ENCODE peak calls at places on chromosomes 12 and 14, in six cellular contexts. G, Y, K, M, I and D are unnamed samples. For H3K36me3 and H3K79me2, the result is how much of the 10 kb centered on the place peaks cover.

GRCh38 chr12:66819587-66819986 is 140.7 kb upstream of the GRIP1 start:
- DNase-seq in G (no peak), Y (no peak), K (no peak), M (no peak), I (no peak), D (no peak)

GRCh38 chr14:43729149-43729548 is 777.9 kb downstream of the FSCB start:
- DNase-seq in G (no peak), Y (peak), K (no peak), M (no peak), I (no peak), D (no peak)

GRCh38 chr14:64671591-64671990 is 32.6 kb upstream of the PLEKHG3 start:
- DNase-seq in G (peak), Y (peak), K (no peak), M (peak), I (peak), D (peak)

GRCh38 chr12:31629756-31630732 is 29.4 kb upstream of the ETFBKMT start:
- DNase-seq in G (no peak), Y (no peak), K (no peak), M (no peak), I (no peak), D (peak)

GRCh38 chr12:647713-648085 is 15.5 kb downstream of the NINJ2 start:
- DNase-seq in G (no peak), Y (no peak), K (no peak), M (no peak), I (no peak), D (no peak)

GRCh38 chr12:44019118-44019517 is 183.2 kb downstream of the TMEM117 start:
- DNase-seq in G (no peak), Y (no peak), K (no peak), M (no peak), I (no peak), D (peak)

GRCh38 chr12:55972906-55973597 is 826 bp upstream of the RAB5B start:
- DNase-seq in G (no peak), Y (no peak), K (no peak), M (no peak), I (no peak), D (no peak)

GRCh38 chr12:93679308-93679933 is 2.2 kb downstream of the CRADD start:
- DNase-seq in G (no peak), Y (no peak), K (no peak), M (no peak), I (no peak), D (no peak)

GRCh38 chr14:24662753-24663152 is 28.8 kb upstream of the GZMB start:
- DNase-seq in G (no peak), Y (no peak), K (no peak), M (no peak), I (no peak), D (peak)

GRCh38 chr12:130456375-130457199 is 118.9 kb downstream of the PIWIL1 start:
- DNase-seq in G (no peak), Y (no peak), K (no peak), M (no peak), I (no peak), D (no peak)

GRCh38 chr14:68307769-68308168 is 485.1 kb downstream of the ZFP36L1 start:
- DNase-seq in G (no peak), Y (no peak), K (no peak), M (no peak), I (no peak), D (no peak)

GRCh38 chr12:106767206-106767605 is 7.3 kb upstream of the RIC8B start:
- DNase-seq in G (no peak), Y (no peak), K (no peak), M (no peak), I (no peak), D (no peak)

GRCh38 chr12:11555743-11556625 is 93.5 kb upstream of the ETV6 start:
- DNase-seq in G (no peak), Y (no peak), K (no peak), M (no peak), I (no peak), D (no peak)

GRCh38 chr12:114665411-114666181 is 18.4 kb downstream of the TBX3 start:
- DNase-seq in G (no peak), Y (no peak), K (no peak), M (no peak), I (no peak), D (peak)

GRCh38 chr12:66879392-66879791 is 200.5 kb upstream of the GRIP1 start:
- DNase-seq in G (no peak), Y (no peak), K (no peak), M (no peak), I (no peak), D (no peak)

GRCh38 chr14:96125536-96125935 is 79.1 kb upstream of the BDKRB2 start:
- DNase-seq in G (no peak), Y (no peak), K (no peak), M (no peak), I (no peak), D (no peak)

GRCh38 chr12:29614926-29615325 is 117.4 kb upstream of the OVCH1 start:
- DNase-seq in G (no peak), Y (no peak), K (no peak), M (no peak), I (no peak), D (no peak)

GRCh38 chr12:73678335-73678734 is 859.3 kb upstream of the ATXN7L3B start:
- DNase-seq in G (no peak), Y (no peak), K (no peak), M (no peak), I (no peak), D (no peak)

GRCh38 chr14:102262894-102263462 is 42.0 kb downstream of the MOK start:
- DNase-seq in G (peak), Y (peak), K (no peak), M (peak), I (no peak), D (peak)

GRCh38 chr14:68250950-68251765 is 431.6 kb downstream of the RAD51B start:
- DNase-seq in G (no peak), Y (no peak), K (no peak), M (no peak), I (no peak), D (peak)

GRCh38 chr12:65565601-65566560 is 258.4 kb upstream of the HMGA2 start:
- DNase-seq in G (no peak), Y (no peak), K (no peak), M (no peak), I (peak), D (peak)

GRCh38 chr14:81464253-81465001 is 64.3 kb upstream of the STON2 start:
- DNase-seq in G (peak), Y (peak), K (peak), M (peak), I (peak), D (peak)

GRCh38 chr12:92007787-92008186 is 137.9 kb downstream of the BTG1 start:
- DNase-seq in G (no peak), Y (no peak), K (no peak), M (no peak), I (no peak), D (peak)

GRCh38 chr12:6778571-6779550 is 6.5 kb downstream of the LAG3 start:
- DNase-seq in G (peak), Y (peak), K (peak), M (peak), I (peak), D (peak)

GRCh38 chr14:49989980-49990379 is 97.1 kb downstream of the ARF6 start:
- DNase-seq in G (no peak), Y (no peak), K (no peak), M (no peak), I (no peak), D (no peak)

GRCh38 chr14:103169954-103170353 is 46.7 kb downstream of the TNFAIP2 start:
- DNase-seq in G (no peak), Y (no peak), K (no peak), M (no peak), I (no peak), D (no peak)

GRCh38 chr12:101209319-101210302 is at the start of gene SLC5A8:
- DNase-seq in G (no peak), Y (no peak), K (no peak), M (no peak), I (no peak), D (peak)

GRCh38 chr12:131017477-131017991 is 63.8 kb downstream of the ADGRD1 start:
- DNase-seq in G (no peak), Y (no peak), K (no peak), M (no peak), I (no peak), D (no peak)

GRCh38 chr12:12265571-12266388 is 1.1 kb downstream of the LRP6 start:
- DNase-seq in G (no peak), Y (no peak), K (no peak), M (peak), I (no peak), D (no peak)

GRCh38 chr14:31275731-31276130 is 68.1 kb upstream of the HECTD1 start:
- DNase-seq in G (peak), Y (no peak), K (no peak), M (no peak), I (no peak), D (peak)

GRCh38 chr14:75905505-75905904 is 76.3 kb downstream of the TGFB3 start:
- DNase-seq in G (no peak), Y (no peak), K (no peak), M (no peak), I (no peak), D (no peak)

GRCh38 chr12:62785941-62786559 is 148.9 kb downstream of the PPM1H start:
- DNase-seq in G (peak), Y (no peak), K (no peak), M (no peak), I (no peak), D (no peak)

GRCh38 chr14:34569750-34570149 is 30.2 kb upstream of the EAPP start:
- DNase-seq in G (no peak), Y (no peak), K (no peak), M (no peak), I (no peak), D (no peak)

GRCh38 chr12:52615208-52615868 is 3.0 kb downstream of the KRT73 start:
- DNase-seq in G (no peak), Y (no peak), K (no peak), M (no peak), I (no peak), D (no peak)

GRCh38 chr12:57272337-57273151 is 21.6 kb upstream of the STAC3 start:
- DNase-seq in G (no peak), Y (no peak), K (no peak), M (peak), I (no peak), D (no peak)

GRCh38 chr14:61662001-61662400 is 33.3 kb upstream of the HIF1A start:
- DNase-seq in G (no peak), Y (no peak), K (no peak), M (no peak), I (no peak), D (no peak)

GRCh38 chr14:92692822-92693226 is 55.6 kb downstream of the LGMN start:
- DNase-seq in G (no peak), Y (no peak), K (no peak), M (peak), I (no peak), D (no peak)

GRCh38 chr12:76010732-76011458 is 20.7 kb downstream of the PHLDA1 start:
- DNase-seq in G (no peak), Y (peak), K (no peak), M (no peak), I (no peak), D (peak)

DNA sequence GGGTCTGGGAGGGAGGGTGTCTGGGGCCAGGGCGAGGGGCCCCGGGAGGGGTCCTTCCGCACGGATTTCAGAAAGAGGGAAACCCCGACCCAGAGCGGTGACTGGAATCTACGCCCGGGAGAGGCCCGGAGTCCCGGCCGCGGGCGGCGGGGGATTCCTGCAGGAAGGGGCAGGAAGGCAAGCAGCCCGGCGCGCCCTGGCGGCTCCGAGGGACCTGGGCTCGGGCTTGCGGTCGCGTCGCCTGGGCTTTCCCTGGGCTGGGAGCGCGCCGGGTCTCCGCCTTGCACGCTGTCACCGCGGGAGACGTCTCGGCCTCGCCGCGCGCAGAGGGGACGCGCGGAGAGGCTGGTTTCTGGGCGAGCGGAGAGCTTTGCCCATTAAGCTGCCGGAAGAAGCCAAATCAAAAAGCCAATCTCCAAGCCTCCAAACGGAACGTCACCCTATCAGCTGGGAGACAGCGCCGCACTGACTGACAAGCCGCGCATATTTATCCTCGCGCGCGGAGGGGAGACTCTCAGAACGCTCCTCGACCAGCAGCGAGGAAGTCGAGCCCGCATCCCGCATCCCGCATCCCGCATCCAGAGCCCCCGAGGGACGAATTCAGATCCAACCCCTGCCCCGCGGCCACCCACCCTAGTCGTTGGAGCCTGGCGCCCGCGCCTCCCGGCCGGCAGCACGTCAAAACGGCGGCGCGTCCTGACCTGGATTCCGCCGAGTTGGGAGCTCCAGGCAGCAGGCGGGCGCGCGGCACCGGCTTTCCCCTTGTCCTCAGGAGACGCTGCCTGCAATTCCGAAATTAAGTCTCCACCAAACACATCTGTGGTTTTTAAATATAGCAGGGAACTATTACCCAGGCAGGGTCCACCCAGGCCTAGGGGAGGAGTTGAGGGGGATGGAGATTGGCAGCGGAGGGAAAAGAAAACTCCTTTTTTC is at the start of gene SLC8A3:
- DNase-seq in G (no peak), Y (no peak), K (no peak), M (peak), I (no peak), D (peak)
- H3K36me3 ChIP-seq in G (under half), Y (under half), K (under half), M (under half), I (under half), D (under half)

DNA sequence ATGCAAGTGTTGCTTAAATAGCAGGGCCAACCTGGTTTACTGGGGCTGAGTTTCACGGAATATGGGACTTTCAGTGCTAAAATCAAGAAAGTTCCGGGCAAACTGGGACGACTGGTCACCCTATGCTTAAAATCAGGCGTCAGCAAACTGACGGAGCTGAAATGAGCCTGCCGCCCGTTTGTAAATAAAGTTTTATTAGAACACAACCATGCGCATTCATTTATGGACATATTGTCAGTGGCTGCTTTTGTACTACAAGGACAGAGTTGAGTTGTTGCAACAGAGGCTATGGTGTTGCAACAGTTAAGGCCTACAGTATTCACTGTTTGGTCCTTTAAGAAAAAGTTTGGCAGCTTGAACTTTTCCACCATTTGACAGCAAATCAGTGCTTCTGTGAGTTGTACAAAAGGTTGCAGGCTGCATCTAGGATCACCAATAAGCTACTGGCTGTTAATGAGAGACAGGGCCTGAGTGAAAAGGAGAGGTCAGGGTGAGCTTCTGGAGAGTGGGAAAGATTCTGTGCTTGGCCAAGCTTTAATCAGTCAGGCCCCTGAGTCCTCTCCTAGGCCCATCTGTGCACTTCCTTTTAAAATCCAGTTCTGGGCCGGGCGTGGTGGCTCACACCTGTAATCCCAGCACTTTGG is 13.3 kb downstream of the SELPLG start:
- DNase-seq in G (no peak), Y (peak), K (no peak), M (no peak), I (no peak), D (no peak)
- TF ChIP-seq REST in G (no peak), Y (no peak), K (no peak), M (no peak), I (no peak), D (no peak)

GRCh38 chr12:54027442-54027786 is 826 bp upstream of the HOXC6 start:
- DNase-seq in G (no peak), Y (no peak), K (no peak), M (no peak), I (no peak), D (no peak)

GRCh38 chr12:54024581-54024980 is 3.7 kb upstream of the HOXC6 start:
- DNase-seq in G (no peak), Y (no peak), K (no peak), M (no peak), I (no peak), D (no peak)

GRCh38 chr12:54026640-54027441 is 1.4 kb upstream of the HOXC6 start:
- DNase-seq in G (no peak), Y (no peak), K (no peak), M (no peak), I (no peak), D (no peak)

GRCh38 chr12:54024127-54024526 is 4.1 kb upstream of the HOXC6 start:
- DNase-seq in G (no peak), Y (no peak), K (no peak), M (no peak), I (no peak), D (peak)

DNA sequence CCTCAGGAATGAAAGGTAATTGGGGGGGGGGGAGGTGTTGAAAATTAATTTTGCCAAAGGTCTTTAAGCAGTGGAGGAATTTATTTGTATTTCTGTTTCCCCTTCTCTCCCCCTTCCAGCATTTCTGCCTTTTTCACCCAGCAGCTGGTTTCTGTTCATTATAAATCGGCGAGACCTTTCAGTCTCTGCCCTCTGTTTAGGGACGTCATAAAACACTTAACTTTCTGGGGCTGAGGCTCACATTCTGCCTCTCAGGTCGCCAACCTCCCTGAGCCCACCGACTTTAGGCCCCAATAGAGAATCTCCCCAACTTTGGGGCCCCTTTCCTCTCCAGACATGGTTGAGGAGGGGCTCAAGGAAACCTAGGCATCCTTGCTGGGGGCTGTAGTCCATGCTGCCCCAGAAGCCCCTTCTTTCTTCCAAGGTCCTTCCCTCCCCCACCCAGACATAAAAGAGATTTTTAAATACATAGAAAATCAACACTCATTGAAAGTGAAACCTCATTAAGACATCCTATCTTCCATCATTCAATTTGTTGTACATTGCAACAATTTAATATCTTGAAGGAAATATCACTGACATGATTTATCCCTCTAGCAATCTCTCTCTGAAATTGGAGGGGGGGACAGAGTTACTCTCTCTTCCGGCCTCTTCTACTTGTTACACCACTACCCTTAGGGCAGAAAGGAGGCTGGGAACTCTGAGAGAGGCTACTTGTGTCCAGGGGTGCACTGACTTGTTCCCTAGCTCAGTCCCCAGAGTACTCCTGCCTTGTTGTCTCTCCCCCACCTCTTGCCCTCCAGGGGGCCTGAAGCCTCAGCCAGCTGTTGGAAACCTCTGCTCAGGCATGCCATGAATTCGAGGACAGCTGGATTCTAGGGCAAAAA is 2.5 kb upstream of the HOXC6 start:
- DNase-seq in G (no peak), Y (no peak), K (no peak), M (no peak), I (no peak), D (peak)
- H3K79me2 ChIP-seq in G (under half), Y (under half), K (under half), M (under half), I (under half), D (under half)

DNA sequence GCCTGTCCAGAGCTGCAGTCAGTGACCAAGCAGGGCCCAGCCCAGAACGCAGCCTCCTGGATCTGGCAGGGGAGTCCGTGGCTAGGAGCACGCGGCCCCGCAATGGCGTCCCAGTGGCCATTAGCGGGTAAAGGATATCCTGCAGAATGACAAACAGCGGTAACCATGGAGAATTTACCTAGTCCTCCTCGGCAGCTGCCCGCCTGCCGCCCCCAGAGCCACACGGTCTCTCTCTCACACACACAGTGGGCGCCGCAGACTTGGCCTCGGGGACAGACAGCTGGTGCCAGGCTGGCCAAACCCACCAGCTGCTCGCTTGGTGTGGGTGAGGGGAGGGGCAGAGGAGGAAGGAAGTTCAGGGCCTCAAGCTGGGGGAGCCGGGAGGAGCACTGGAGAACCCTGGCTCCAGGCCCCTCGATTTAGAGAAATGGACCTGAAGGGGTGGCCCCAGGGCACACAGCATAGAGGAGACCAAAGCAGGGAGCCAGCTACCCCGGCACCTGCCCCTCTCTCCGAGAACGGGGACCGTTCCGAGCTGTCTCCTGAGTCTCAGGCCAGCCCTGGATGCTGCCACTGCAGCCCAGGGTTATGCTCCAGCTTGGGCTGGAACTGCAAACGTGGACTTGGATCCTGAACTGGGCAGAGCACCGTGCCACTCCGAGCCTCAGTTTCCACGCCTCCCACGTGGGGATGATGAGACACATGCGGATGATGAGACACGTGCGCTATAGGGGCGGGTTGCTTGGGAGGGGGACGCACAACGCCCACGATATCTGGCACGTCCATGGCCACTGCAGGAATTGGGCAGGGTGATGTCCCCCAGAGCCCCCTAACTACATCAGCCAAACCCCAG is 3.4 kb downstream of the CDK2AP1 start:
- DNase-seq in G (no peak), Y (no peak), K (no peak), M (peak), I (no peak), D (peak)
- H3K36me3 ChIP-seq in G (under half), Y (under half), K (under half), M (under half), I (under half), D (under half)